ENCODE peak calls at places on chromosomes 2 and 18, in seven cellular contexts. U is body of pancreas, Q is adrenal gland, K is IMR-90, M is K562, Y is heart left ventricle, W is A549. T is an unnamed sample.

GRCh38 chr18:62658028-62658427 is 57.3 kb upstream of the PHLPP1 start:
- DNase-seq in U (no peak), Q (no peak), K (no peak), M (no peak), Y (no peak), W (no peak), T (no peak)

GRCh38 chr18:24024425-24024824 is 9.9 kb downstream of the TTC39C start:
- DNase-seq in U (no peak), Q (no peak), K (no peak), M (no peak), Y (no peak), W (no peak), T (no peak)

GRCh38 chr2:112516801-112517200 is 25.5 kb upstream of the POLR1B start:
- DNase-seq in U (no peak), Q (no peak), K (no peak), M (no peak), Y (no peak), W (no peak), T (no peak)

GRCh38 chr2:74472086-74472944 is at the start of gene MRPL53:
- DNase-seq in U (peak; percentile 95), Q (peak; percentile 95), K (peak; percentile 92), M (peak; percentile 80), Y (peak; percentile 95), W (peak; percentile 70), T (peak; percentile 86)

GRCh38 chr2:210302326-210302725 is 12.6 kb downstream of the MYL1 start:
- DNase-seq in U (no peak), Q (no peak), K (no peak), M (no peak), Y (no peak), W (no peak), T (no peak)

GRCh38 chr2:239398536-239398935 is 2.3 kb downstream of the HDAC4 start:
- DNase-seq in U (no peak), Q (peak; percentile 44), K (no peak), M (no peak), Y (no peak), W (no peak), T (no peak)

GRCh38 chr2:190847504-190848201 is 33.0 kb upstream of the GLS start:
- DNase-seq in U (no peak), Q (peak; percentile 56), K (peak; percentile 85), M (no peak), Y (no peak), W (no peak), T (no peak)

GRCh38 chr2:119397196-119397595 is 30.4 kb downstream of the DBI start:
- DNase-seq in U (no peak), Q (no peak), K (no peak), M (no peak), Y (no peak), W (no peak), T (no peak)

GRCh38 chr18:26792661-26793060 is 72.8 kb downstream of the AQP4 start:
- DNase-seq in U (no peak), Q (no peak), K (peak; percentile 17), M (no peak), Y (no peak), W (peak; percentile 7), T (no peak)

GRCh38 chr2:102185347-102185746 is 1.5 kb upstream of the IL1RL2 start:
- DNase-seq in U (no peak), Q (no peak), K (no peak), M (no peak), Y (no peak), W (no peak), T (no peak)

GRCh38 chr2:191144217-191144616 is 6.6 kb downstream of the STAT4 start:
- DNase-seq in U (no peak), Q (no peak), K (no peak), M (no peak), Y (no peak), W (no peak), T (no peak)

GRCh38 chr2:8219631-8220393 is 462.0 kb upstream of the ID2 start:
- DNase-seq in U (no peak), Q (no peak), K (no peak), M (no peak), Y (peak; percentile 78), W (no peak), T (peak; percentile 63)

GRCh38 chr2:97808816-97809215 is 95.4 kb downstream of the ZAP70 start:
- DNase-seq in U (no peak), Q (no peak), K (no peak), M (no peak), Y (no peak), W (no peak), T (no peak)

GRCh38 chr2:42568431-42569115 is at the start of gene MTA3:
- DNase-seq in U (peak; percentile 67), Q (peak; percentile 76), K (no peak), M (peak; percentile 73), Y (peak; percentile 64), W (peak; percentile 48), T (no peak)

GRCh38 chr2:120104002-120104467 is 91.2 kb downstream of the EPB41L5 start:
- DNase-seq in U (no peak), Q (no peak), K (peak; percentile 99), M (no peak), Y (no peak), W (no peak), T (no peak)

GRCh38 chr2:25445464-25445863 is 103.7 kb upstream of the DNMT3A start:
- DNase-seq in U (no peak), Q (no peak), K (no peak), M (no peak), Y (no peak), W (no peak), T (no peak)

GRCh38 chr2:126200538-126200937 is 455.4 kb upstream of the GYPC start:
- DNase-seq in U (no peak), Q (no peak), K (no peak), M (no peak), Y (no peak), W (no peak), T (no peak)

GRCh38 chr2:232421189-232421785 is 14.6 kb downstream of the ALPG start:
- DNase-seq in U (no peak), Q (no peak), K (no peak), M (no peak), Y (no peak), W (no peak), T (no peak)

GRCh38 chr2:120052597-120052996 is 39.7 kb downstream of the EPB41L5 start:
- DNase-seq in U (no peak), Q (no peak), K (peak; percentile 24), M (no peak), Y (no peak), W (no peak), T (no peak)

GRCh38 chr2:181673178-181673577 is 7.1 kb downstream of the NEUROD1 start:
- DNase-seq in U (no peak), Q (no peak), K (no peak), M (no peak), Y (no peak), W (no peak), T (no peak)

GRCh38 chr2:216474925-216475670 is 23.5 kb upstream of the RPL37A start:
- DNase-seq in U (no peak), Q (no peak), K (no peak), M (no peak), Y (no peak), W (no peak), T (no peak)
- TF ChIP-seq CTCF in U (no peak), Q (no peak), K (no peak), M (no peak), Y (no peak), W (no peak), T (no peak)

GRCh38 chr2:219246559-219246958 is 1.3 kb downstream of the STK16 start:
- DNase-seq in U (no peak), Q (no peak), K (no peak), M (no peak), Y (no peak), W (no peak), T (no peak)

GRCh38 chr2:219248845-219249202 is 3.5 kb downstream of the STK16 start:
- DNase-seq in U (no peak), Q (no peak), K (no peak), M (no peak), Y (no peak), W (no peak), T (no peak)

GRCh38 chr2:219245899-219246230 is 586 bp downstream of the STK16 start:
- DNase-seq in U (no peak), Q (peak; percentile 42), K (no peak), M (peak; percentile 13), Y (no peak), W (no peak), T (no peak)

GRCh38 chr2:219249203-219249980 is 3.7 kb upstream of the TUBA4B start:
- DNase-seq in U (peak; percentile 91), Q (peak; percentile 80), K (peak; percentile 75), M (no peak), Y (peak; percentile 69), W (peak; percentile 55), T (peak; percentile 77)

DNA sequence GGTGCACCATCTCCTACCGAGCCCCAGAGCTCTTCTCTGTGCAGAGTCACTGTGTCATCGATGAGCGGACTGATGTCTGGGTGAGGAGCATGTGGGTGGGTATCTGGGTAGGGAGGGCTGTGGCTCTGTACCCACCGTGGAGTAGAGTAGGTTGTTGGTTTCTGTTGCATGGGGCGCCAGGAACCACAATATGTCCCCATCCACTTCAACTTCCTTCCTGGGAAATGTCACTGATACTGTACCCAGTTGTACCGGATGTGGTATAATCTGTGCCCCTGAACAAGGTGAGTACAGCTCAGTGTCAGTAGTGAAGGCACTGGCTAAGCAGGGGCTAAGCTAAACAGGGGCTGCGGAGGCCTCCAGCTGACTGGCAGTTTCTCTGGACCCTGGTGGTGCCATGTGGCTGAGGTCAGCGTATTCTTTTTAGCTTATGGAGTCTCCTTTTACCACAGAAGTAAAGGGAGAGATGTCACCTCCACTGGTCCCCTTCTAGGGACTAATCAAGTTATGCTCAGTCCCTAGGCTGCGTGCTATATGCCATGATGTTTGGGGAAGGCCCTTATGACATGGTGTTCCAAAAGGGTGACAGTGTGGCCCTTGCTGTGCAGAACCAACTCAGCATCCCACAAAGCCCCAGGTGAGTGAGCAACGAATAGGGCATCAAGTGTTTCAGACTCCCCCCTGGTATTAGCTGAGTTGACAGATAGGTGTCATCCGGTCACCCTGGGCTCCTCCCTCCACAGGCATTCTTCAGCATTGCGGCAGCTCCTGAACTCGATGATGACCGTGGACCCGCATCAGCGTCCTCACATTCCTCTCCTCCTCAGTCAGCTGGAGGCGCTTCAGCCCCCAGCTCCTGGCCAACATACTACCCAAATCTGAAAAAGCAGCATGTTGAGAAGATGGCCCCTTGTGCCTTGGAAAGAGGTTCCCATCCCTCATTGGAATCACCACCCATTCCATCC is 2.7 kb downstream of the STK16 start:
- DNase-seq in U (peak; percentile 32), Q (no peak), K (no peak), M (peak; percentile 9), Y (no peak), W (no peak), T (no peak)
- H3K27ac ChIP-seq in U (peak overlapping the region; percentile 96), Q (no peak overlapping the region), K (peak overlapping the region; percentile 9), M (no peak overlapping the region), Y (no peak overlapping the region), W (peak overlapping the region; percentile 90), T (peak overlapping the region; percentile 91)

DNA sequence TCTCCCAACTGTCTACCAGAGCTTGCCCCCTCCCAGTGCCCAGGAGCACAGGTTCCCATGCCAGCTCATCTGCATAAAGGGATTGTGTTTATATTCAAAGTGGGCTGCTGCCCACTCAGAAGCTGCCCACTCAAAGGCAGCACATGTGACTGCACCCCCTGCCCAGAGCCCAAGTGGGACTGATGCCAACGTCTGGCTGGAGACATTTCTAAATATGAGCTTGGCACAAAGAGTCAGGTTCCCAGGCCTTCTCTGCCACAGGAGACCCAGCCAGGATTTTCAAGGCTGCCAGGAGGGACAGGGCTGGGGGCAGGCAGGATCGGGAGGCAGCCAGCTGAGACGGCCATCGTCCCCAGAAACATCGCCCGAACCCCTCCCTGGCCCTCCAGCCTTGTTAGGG is 67.1 kb downstream of the ZBTB7C start:
- DNase-seq in U (no peak), Q (peak; percentile 64), K (no peak), M (no peak), Y (peak; percentile 45), W (no peak), T (no peak)
- TF ChIP-seq POLR2A in U (no peak), Q (no peak), K (no peak), M (no peak), Y (no peak), W (no peak), T (no peak)

GRCh38 chr2:45833968-45834344 is 182.5 kb downstream of the PRKCE start:
- DNase-seq in U (no peak), Q (no peak), K (no peak), M (no peak), Y (no peak), W (no peak), T (no peak)
- TF ChIP-seq CTCF in U (no peak), Q (no peak), K (no peak), M (no peak), Y (no peak), W (no peak), T (no peak)

T was measured in gastrocnemius medialis.